ENCODE peak calls at places on chromosomes 5 and 9, in six cellular contexts. One of them, this sample, is unnamed.

GRCh38 chr5:139014726-139015125 is 139.6 kb upstream of the LRRTM2 start:
- DNase-seq in naive thymus-derived CD8-positive, alpha-beta T cell: no peak
- DNase-seq in SK-N-DZ: no peak
- DNase-seq in brain microvascular endothelial cell: peak; percentile 89
- DNase-seq in psoas muscle: no peak
- DNase-seq in frontal cortex: no peak
- DNase-seq in this sample: no peak

GRCh38 chr9:128819716-128820664 is 1.7 kb downstream of the ENDOG start:
- DNase-seq in psoas muscle: no peak
- DNase-seq in brain microvascular endothelial cell: no peak
- DNase-seq in naive thymus-derived CD8-positive, alpha-beta T cell: no peak
- DNase-seq in frontal cortex: no peak
- DNase-seq in SK-N-DZ: peak; percentile 93
- DNase-seq in this sample: no peak

GRCh38 chr5:157312492-157312891 is 46.6 kb downstream of the CYFIP2 start:
- DNase-seq in SK-N-DZ: peak; percentile 56
- DNase-seq in frontal cortex: peak; percentile 30
- DNase-seq in psoas muscle: no peak
- DNase-seq in naive thymus-derived CD8-positive, alpha-beta T cell: peak; percentile 76
- DNase-seq in brain microvascular endothelial cell: peak; percentile 61
- DNase-seq in this sample: peak; percentile 25

GRCh38 chr5:116614603-116614920 is 39.9 kb upstream of the SEMA6A start:
- DNase-seq in SK-N-DZ: no peak
- DNase-seq in brain microvascular endothelial cell: no peak
- DNase-seq in naive thymus-derived CD8-positive, alpha-beta T cell: no peak
- DNase-seq in psoas muscle: no peak
- DNase-seq in frontal cortex: no peak
- DNase-seq in this sample: no peak

GRCh38 chr9:72185561-72185960 is 36.3 kb downstream of the GDA start:
- DNase-seq in SK-N-DZ: no peak
- DNase-seq in brain microvascular endothelial cell: no peak
- DNase-seq in frontal cortex: no peak
- DNase-seq in naive thymus-derived CD8-positive, alpha-beta T cell: no peak
- DNase-seq in psoas muscle: no peak
- DNase-seq in this sample: no peak

GRCh38 chr9:122562134-122562760 is 9.3 kb downstream of the OR1N2 start:
- DNase-seq in naive thymus-derived CD8-positive, alpha-beta T cell: peak; percentile 73
- DNase-seq in brain microvascular endothelial cell: no peak
- DNase-seq in SK-N-DZ: no peak
- DNase-seq in psoas muscle: no peak
- DNase-seq in frontal cortex: no peak
- DNase-seq in this sample: no peak

GRCh38 chr5:74641014-74641777 is 668 bp upstream of the ENC1 start:
- DNase-seq in frontal cortex: peak; percentile 20
- DNase-seq in SK-N-DZ: peak; percentile 87
- DNase-seq in psoas muscle: peak; percentile 77
- DNase-seq in naive thymus-derived CD8-positive, alpha-beta T cell: no peak
- DNase-seq in brain microvascular endothelial cell: peak; percentile 79
- DNase-seq in this sample: peak; percentile 85

GRCh38 chr9:105146677-105147076 is 97.8 kb upstream of the SLC44A1 start:
- DNase-seq in naive thymus-derived CD8-positive, alpha-beta T cell: no peak
- DNase-seq in psoas muscle: no peak
- DNase-seq in SK-N-DZ: peak; percentile 39
- DNase-seq in frontal cortex: no peak
- DNase-seq in brain microvascular endothelial cell: no peak
- DNase-seq in this sample: no peak

GRCh38 chr5:87599778-87600177 is 187.0 kb upstream of the CCNH start:
- DNase-seq in brain microvascular endothelial cell: no peak
- DNase-seq in psoas muscle: no peak
- DNase-seq in SK-N-DZ: no peak
- DNase-seq in naive thymus-derived CD8-positive, alpha-beta T cell: no peak
- DNase-seq in frontal cortex: no peak
- DNase-seq in this sample: no peak

GRCh38 chr5:1521671-1522600 is 1.8 kb downstream of the LPCAT1 start:
- DNase-seq in brain microvascular endothelial cell: peak; percentile 81
- DNase-seq in psoas muscle: peak; percentile 27
- DNase-seq in frontal cortex: no peak
- DNase-seq in SK-N-DZ: peak; percentile 19
- DNase-seq in naive thymus-derived CD8-positive, alpha-beta T cell: no peak
- DNase-seq in this sample: no peak

GRCh38 chr5:174065528-174066189 is 20.2 kb downstream of the NSG2 start:
- DNase-seq in naive thymus-derived CD8-positive, alpha-beta T cell: no peak
- DNase-seq in SK-N-DZ: no peak
- DNase-seq in frontal cortex: no peak
- DNase-seq in psoas muscle: no peak
- DNase-seq in brain microvascular endothelial cell: no peak
- DNase-seq in this sample: no peak

GRCh38 chr5:135233477-135233876 is 165.6 kb downstream of the MACROH2A1 start:
- DNase-seq in brain microvascular endothelial cell: no peak
- DNase-seq in SK-N-DZ: no peak
- DNase-seq in frontal cortex: no peak
- DNase-seq in psoas muscle: peak; percentile 46
- DNase-seq in naive thymus-derived CD8-positive, alpha-beta T cell: peak; percentile 16
- DNase-seq in this sample: no peak

GRCh38 chr5:154858972-154859950 is 834 bp downstream of the CNOT8 start:
- DNase-seq in frontal cortex: no peak
- DNase-seq in psoas muscle: no peak
- DNase-seq in naive thymus-derived CD8-positive, alpha-beta T cell: no peak
- DNase-seq in SK-N-DZ: no peak
- DNase-seq in brain microvascular endothelial cell: no peak
- DNase-seq in this sample: peak; percentile 81

GRCh38 chr9:37328561-37329227 is 93.8 kb upstream of the GRHPR start:
- DNase-seq in naive thymus-derived CD8-positive, alpha-beta T cell: no peak
- DNase-seq in psoas muscle: no peak
- DNase-seq in SK-N-DZ: no peak
- DNase-seq in frontal cortex: no peak
- DNase-seq in brain microvascular endothelial cell: no peak
- DNase-seq in this sample: no peak

GRCh38 chr5:103435136-103435914 is 127.3 kb downstream of the NUDT12 start:
- DNase-seq in naive thymus-derived CD8-positive, alpha-beta T cell: no peak
- DNase-seq in SK-N-DZ: peak; percentile 31
- DNase-seq in psoas muscle: no peak
- DNase-seq in brain microvascular endothelial cell: peak; percentile 18
- DNase-seq in frontal cortex: no peak
- DNase-seq in this sample: no peak

GRCh38 chr9:36151306-36152210 is 15.0 kb downstream of the GLIPR2 start:
- DNase-seq in naive thymus-derived CD8-positive, alpha-beta T cell: peak; percentile 93
- DNase-seq in psoas muscle: peak; percentile 54
- DNase-seq in frontal cortex: no peak
- DNase-seq in brain microvascular endothelial cell: peak; percentile 61
- DNase-seq in SK-N-DZ: no peak
- DNase-seq in this sample: peak; percentile 80

GRCh38 chr5:83322273-83322924 is 149.1 kb upstream of the VCAN start:
- DNase-seq in naive thymus-derived CD8-positive, alpha-beta T cell: no peak
- DNase-seq in psoas muscle: no peak
- DNase-seq in SK-N-DZ: no peak
- DNase-seq in frontal cortex: no peak
- DNase-seq in brain microvascular endothelial cell: peak; percentile 6
- DNase-seq in this sample: no peak

GRCh38 chr5:133675376-133676154 is 63.2 kb upstream of the FSTL4 start:
- DNase-seq in frontal cortex: no peak
- DNase-seq in psoas muscle: no peak
- DNase-seq in SK-N-DZ: no peak
- DNase-seq in brain microvascular endothelial cell: no peak
- DNase-seq in naive thymus-derived CD8-positive, alpha-beta T cell: no peak
- DNase-seq in this sample: no peak

GRCh38 chr9:94717656-94718225 is 8.8 kb upstream of the AOPEP start:
- DNase-seq in SK-N-DZ: no peak
- DNase-seq in psoas muscle: no peak
- DNase-seq in naive thymus-derived CD8-positive, alpha-beta T cell: no peak
- DNase-seq in frontal cortex: no peak
- DNase-seq in brain microvascular endothelial cell: peak; percentile 35
- DNase-seq in this sample: no peak

GRCh38 chr9:120926397-120926928 is at the start of gene TRAF1:
- DNase-seq in naive thymus-derived CD8-positive, alpha-beta T cell: no peak
- DNase-seq in SK-N-DZ: no peak
- DNase-seq in brain microvascular endothelial cell: no peak
- DNase-seq in frontal cortex: no peak
- DNase-seq in psoas muscle: no peak
- DNase-seq in this sample: peak; percentile 24

GRCh38 chr9:22119537-22120167 is 110.5 kb upstream of the CDKN2B start:
- DNase-seq in brain microvascular endothelial cell: peak; percentile 63
- DNase-seq in frontal cortex: no peak
- DNase-seq in SK-N-DZ: peak; percentile 0
- DNase-seq in naive thymus-derived CD8-positive, alpha-beta T cell: no peak
- DNase-seq in psoas muscle: no peak
- DNase-seq in this sample: peak; percentile 63

GRCh38 chr9:70533492-70533891 is 119.0 kb upstream of the KLF9 start:
- DNase-seq in frontal cortex: no peak
- DNase-seq in brain microvascular endothelial cell: no peak
- DNase-seq in psoas muscle: no peak
- DNase-seq in naive thymus-derived CD8-positive, alpha-beta T cell: no peak
- DNase-seq in SK-N-DZ: no peak
- DNase-seq in this sample: no peak

GRCh38 chr9:127962278-127962677 is 18.5 kb downstream of the EEIG1 start:
- DNase-seq in SK-N-DZ: no peak
- DNase-seq in brain microvascular endothelial cell: no peak
- DNase-seq in naive thymus-derived CD8-positive, alpha-beta T cell: no peak
- DNase-seq in frontal cortex: no peak
- DNase-seq in psoas muscle: no peak
- DNase-seq in this sample: no peak

GRCh38 chr9:1354066-1354465 is 303.9 kb downstream of the DMRT2 start:
- DNase-seq in SK-N-DZ: no peak
- DNase-seq in naive thymus-derived CD8-positive, alpha-beta T cell: no peak
- DNase-seq in psoas muscle: no peak
- DNase-seq in brain microvascular endothelial cell: no peak
- DNase-seq in frontal cortex: no peak
- DNase-seq in this sample: no peak

GRCh38 chr5:173581408-173582197 is 34.8 kb downstream of the BOD1 start:
- DNase-seq in SK-N-DZ: peak; percentile 56
- DNase-seq in naive thymus-derived CD8-positive, alpha-beta T cell: no peak
- DNase-seq in frontal cortex: no peak
- DNase-seq in psoas muscle: no peak
- DNase-seq in brain microvascular endothelial cell: no peak
- DNase-seq in this sample: no peak

GRCh38 chr9:21770877-21771560 is 31.4 kb upstream of the MTAP start:
- DNase-seq in psoas muscle: no peak
- DNase-seq in brain microvascular endothelial cell: peak; percentile 80
- DNase-seq in naive thymus-derived CD8-positive, alpha-beta T cell: no peak
- DNase-seq in SK-N-DZ: no peak
- DNase-seq in frontal cortex: no peak
- DNase-seq in this sample: no peak

GRCh38 chr5:139836469-139837208 is 41.0 kb downstream of the PSD2 start:
- DNase-seq in brain microvascular endothelial cell: no peak
- DNase-seq in naive thymus-derived CD8-positive, alpha-beta T cell: peak; percentile 57
- DNase-seq in frontal cortex: no peak
- DNase-seq in psoas muscle: no peak
- DNase-seq in SK-N-DZ: no peak
- DNase-seq in this sample: no peak

GRCh38 chr9:4774209-4774608 is 18.5 kb upstream of the RCL1 start:
- DNase-seq in frontal cortex: no peak
- DNase-seq in brain microvascular endothelial cell: peak; percentile 54
- DNase-seq in naive thymus-derived CD8-positive, alpha-beta T cell: no peak
- DNase-seq in psoas muscle: no peak
- DNase-seq in SK-N-DZ: no peak
- DNase-seq in this sample: no peak